ENCODE peak calls at places on chromosomes 13 and 19, in nine cellular contexts. One of them, this sample, is unnamed.

GRCh38 chr19:49570997-49571676 is 9.2 kb downstream of the NOSIP start:
- DNase-seq in WTC11: no peak
- DNase-seq in AG09319: no peak
- DNase-seq in esophagus muscularis mucosa: no peak
- DNase-seq in H9: peak; percentile 67
- DNase-seq in ovary: no peak
- DNase-seq in kidney epithelial cell: no peak
- DNase-seq in RWPE1: no peak
- DNase-seq in upper lobe of left lung: no peak
- DNase-seq in this sample: no peak

GRCh38 chr19:15251010-15251748 is 18.9 kb upstream of the EPHX3 start:
- DNase-seq in H9: no peak
- DNase-seq in ovary: peak; percentile 50
- DNase-seq in WTC11: no peak
- DNase-seq in upper lobe of left lung: no peak
- DNase-seq in kidney epithelial cell: no peak
- DNase-seq in esophagus muscularis mucosa: no peak
- DNase-seq in AG09319: no peak
- DNase-seq in RWPE1: peak; percentile 43
- DNase-seq in this sample: no peak

GRCh38 chr13:46552888-46553520 is at the start of gene LRCH1:
- DNase-seq in upper lobe of left lung: peak; percentile 92
- DNase-seq in WTC11: peak; percentile 82
- DNase-seq in AG09319: peak; percentile 70
- DNase-seq in RWPE1: peak; percentile 87
- DNase-seq in kidney epithelial cell: no peak
- DNase-seq in H9: peak; percentile 88
- DNase-seq in esophagus muscularis mucosa: peak; percentile 97
- DNase-seq in ovary: peak; percentile 87
- DNase-seq in this sample: peak; percentile 80

GRCh38 chr13:23915308-23915707 is 18.0 kb upstream of the C1QTNF9B start:
- DNase-seq in RWPE1: no peak
- DNase-seq in esophagus muscularis mucosa: no peak
- DNase-seq in upper lobe of left lung: no peak
- DNase-seq in kidney epithelial cell: no peak
- DNase-seq in AG09319: no peak
- DNase-seq in WTC11: no peak
- DNase-seq in ovary: no peak
- DNase-seq in H9: no peak
- DNase-seq in this sample: no peak

GRCh38 chr13:68124437-68125086 is 894.4 kb upstream of the PCDH9 start:
- DNase-seq in esophagus muscularis mucosa: no peak
- DNase-seq in H9: no peak
- DNase-seq in kidney epithelial cell: no peak
- DNase-seq in AG09319: no peak
- DNase-seq in WTC11: no peak
- DNase-seq in upper lobe of left lung: no peak
- DNase-seq in RWPE1: no peak
- DNase-seq in ovary: no peak
- DNase-seq in this sample: no peak

GRCh38 chr19:15358918-15359317 is 20.7 kb downstream of the AKAP8 start:
- DNase-seq in upper lobe of left lung: no peak
- DNase-seq in H9: no peak
- DNase-seq in kidney epithelial cell: no peak
- DNase-seq in esophagus muscularis mucosa: no peak
- DNase-seq in AG09319: no peak
- DNase-seq in WTC11: no peak
- DNase-seq in RWPE1: no peak
- DNase-seq in ovary: no peak
- DNase-seq in this sample: no peak

GRCh38 chr19:756232-756631 is 5.3 kb downstream of the MISP start:
- DNase-seq in kidney epithelial cell: no peak
- DNase-seq in RWPE1: peak; percentile 74
- DNase-seq in ovary: no peak
- DNase-seq in WTC11: no peak
- DNase-seq in AG09319: no peak
- DNase-seq in esophagus muscularis mucosa: no peak
- DNase-seq in H9: no peak
- DNase-seq in upper lobe of left lung: no peak
- DNase-seq in this sample: no peak

GRCh38 chr19:46904114-46905060 is 43.6 kb downstream of the ARHGAP35 start:
- DNase-seq in AG09319: no peak
- DNase-seq in WTC11: no peak
- DNase-seq in kidney epithelial cell: no peak
- DNase-seq in esophagus muscularis mucosa: no peak
- DNase-seq in RWPE1: no peak
- DNase-seq in H9: no peak
- DNase-seq in ovary: peak; percentile 41
- DNase-seq in upper lobe of left lung: no peak
- DNase-seq in this sample: no peak

GRCh38 chr19:30783212-30783611 is 411.0 kb downstream of the ZNF536 start:
- DNase-seq in kidney epithelial cell: no peak
- DNase-seq in ovary: no peak
- DNase-seq in RWPE1: no peak
- DNase-seq in WTC11: no peak
- DNase-seq in AG09319: no peak
- DNase-seq in esophagus muscularis mucosa: peak; percentile 68
- DNase-seq in H9: no peak
- DNase-seq in upper lobe of left lung: no peak
- DNase-seq in this sample: no peak

GRCh38 chr13:35881360-35881759 is 249.8 kb downstream of the DCLK1 start:
- DNase-seq in ovary: no peak
- DNase-seq in H9: no peak
- DNase-seq in WTC11: no peak
- DNase-seq in kidney epithelial cell: no peak
- DNase-seq in AG09319: no peak
- DNase-seq in upper lobe of left lung: no peak
- DNase-seq in esophagus muscularis mucosa: no peak
- DNase-seq in RWPE1: no peak
- DNase-seq in this sample: no peak

GRCh38 chr19:38932425-38933179 is 1.9 kb downstream of the MRPS12 start:
- DNase-seq in ovary: peak; percentile 44
- DNase-seq in kidney epithelial cell: peak; percentile 7
- DNase-seq in WTC11: peak; percentile 44
- DNase-seq in esophagus muscularis mucosa: no peak
- DNase-seq in H9: peak; percentile 54
- DNase-seq in RWPE1: no peak
- DNase-seq in AG09319: no peak
- DNase-seq in upper lobe of left lung: no peak
- DNase-seq in this sample: peak; percentile 46

GRCh38 chr19:40744554-40745401 is 5.5 kb downstream of the ACTMAP start:
- DNase-seq in esophagus muscularis mucosa: no peak
- DNase-seq in kidney epithelial cell: no peak
- DNase-seq in ovary: no peak
- DNase-seq in H9: peak; percentile 78
- DNase-seq in upper lobe of left lung: peak; percentile 82
- DNase-seq in AG09319: no peak
- DNase-seq in RWPE1: no peak
- DNase-seq in WTC11: peak; percentile 54
- DNase-seq in this sample: no peak

GRCh38 chr19:40747536-40747935 is 2.7 kb downstream of the ACTMAP start:
- DNase-seq in RWPE1: no peak
- DNase-seq in H9: no peak
- DNase-seq in AG09319: no peak
- DNase-seq in WTC11: no peak
- DNase-seq in ovary: no peak
- DNase-seq in kidney epithelial cell: no peak
- DNase-seq in esophagus muscularis mucosa: no peak
- DNase-seq in upper lobe of left lung: no peak
- DNase-seq in this sample: no peak

GRCh38 chr19:40743926-40744325 is 6.4 kb downstream of the ACTMAP start:
- DNase-seq in esophagus muscularis mucosa: no peak
- DNase-seq in ovary: no peak
- DNase-seq in WTC11: no peak
- DNase-seq in upper lobe of left lung: no peak
- DNase-seq in AG09319: no peak
- DNase-seq in RWPE1: no peak
- DNase-seq in kidney epithelial cell: no peak
- DNase-seq in H9: no peak
- DNase-seq in this sample: no peak

GRCh38 chr19:40742477-40742876 is 7.8 kb downstream of the ACTMAP start:
- DNase-seq in H9: no peak
- DNase-seq in upper lobe of left lung: no peak
- DNase-seq in AG09319: no peak
- DNase-seq in RWPE1: no peak
- DNase-seq in kidney epithelial cell: no peak
- DNase-seq in WTC11: no peak
- DNase-seq in esophagus muscularis mucosa: no peak
- DNase-seq in ovary: no peak
- DNase-seq in this sample: no peak

DNA sequence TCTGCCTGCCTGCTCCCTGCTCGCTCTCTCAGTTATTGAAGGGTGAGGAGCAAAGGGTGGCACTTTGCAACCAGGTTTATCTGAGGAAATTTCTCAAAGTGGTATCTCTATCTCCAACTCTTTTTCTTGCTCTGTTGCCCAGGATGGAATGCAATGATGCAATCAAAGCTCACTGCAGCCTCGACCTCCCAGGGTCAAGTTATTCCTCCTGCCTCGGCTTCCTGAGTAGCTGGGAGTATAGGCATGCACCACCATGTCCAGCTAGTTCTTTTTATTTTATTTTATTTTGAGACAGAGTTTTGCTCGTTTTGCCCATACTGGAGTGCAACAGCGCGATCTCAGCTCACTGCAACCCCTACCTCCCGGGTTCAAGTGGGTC is 4.9 kb downstream of the ACTMAP start:
- DNase-seq in esophagus muscularis mucosa: no peak
- DNase-seq in H9: no peak
- DNase-seq in ovary: no peak
- DNase-seq in RWPE1: no peak
- DNase-seq in kidney epithelial cell: peak; percentile 32
- DNase-seq in upper lobe of left lung: no peak
- DNase-seq in AG09319: no peak
- DNase-seq in WTC11: no peak
- DNase-seq in this sample: no peak
- TF ChIP-seq CTCF in esophagus muscularis mucosa: no peak
- TF ChIP-seq CTCF in H9: no peak
- TF ChIP-seq CTCF in ovary: no peak
- TF ChIP-seq CTCF in RWPE1: no peak
- TF ChIP-seq CTCF in kidney epithelial cell: no peak
- TF ChIP-seq CTCF in upper lobe of left lung: no peak
- TF ChIP-seq CTCF in AG09319: no peak
- TF ChIP-seq CTCF in WTC11: no peak
- TF ChIP-seq CTCF in this sample: no peak

DNA sequence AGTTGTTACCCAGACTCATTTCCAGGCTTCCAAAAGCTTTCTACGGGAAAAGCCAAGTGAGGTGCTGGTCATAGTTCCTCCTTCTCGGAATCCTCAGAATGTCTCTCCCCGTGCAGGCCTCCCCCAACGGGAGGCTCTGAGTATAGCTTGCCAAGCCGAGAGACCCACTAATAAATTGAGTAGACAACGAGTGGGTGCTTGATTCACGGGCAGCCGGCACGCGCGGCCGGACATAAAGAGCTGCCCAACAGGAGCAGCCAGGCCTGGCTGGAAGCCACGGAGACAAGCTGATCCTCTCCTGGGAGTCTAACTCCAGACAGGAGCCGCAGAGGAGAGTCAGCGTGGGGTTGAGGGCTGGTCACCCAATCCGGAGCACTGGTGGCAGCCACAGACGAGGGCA is 43.4 kb upstream of the MEDAG start:
- DNase-seq in ovary: peak; percentile 73
- DNase-seq in RWPE1: no peak
- DNase-seq in kidney epithelial cell: no peak
- DNase-seq in upper lobe of left lung: peak; percentile 36
- DNase-seq in WTC11: peak; percentile 22
- DNase-seq in H9: no peak
- DNase-seq in AG09319: no peak
- DNase-seq in esophagus muscularis mucosa: no peak
- DNase-seq in this sample: no peak
- TF ChIP-seq CTCF in ovary: no peak
- TF ChIP-seq CTCF in RWPE1: no peak
- TF ChIP-seq CTCF in kidney epithelial cell: no peak
- TF ChIP-seq CTCF in upper lobe of left lung: no peak
- TF ChIP-seq CTCF in WTC11: no peak
- TF ChIP-seq CTCF in H9: peak; percentile 26
- TF ChIP-seq CTCF in AG09319: no peak
- TF ChIP-seq CTCF in esophagus muscularis mucosa: no peak
- TF ChIP-seq CTCF in this sample: no peak

DNA sequence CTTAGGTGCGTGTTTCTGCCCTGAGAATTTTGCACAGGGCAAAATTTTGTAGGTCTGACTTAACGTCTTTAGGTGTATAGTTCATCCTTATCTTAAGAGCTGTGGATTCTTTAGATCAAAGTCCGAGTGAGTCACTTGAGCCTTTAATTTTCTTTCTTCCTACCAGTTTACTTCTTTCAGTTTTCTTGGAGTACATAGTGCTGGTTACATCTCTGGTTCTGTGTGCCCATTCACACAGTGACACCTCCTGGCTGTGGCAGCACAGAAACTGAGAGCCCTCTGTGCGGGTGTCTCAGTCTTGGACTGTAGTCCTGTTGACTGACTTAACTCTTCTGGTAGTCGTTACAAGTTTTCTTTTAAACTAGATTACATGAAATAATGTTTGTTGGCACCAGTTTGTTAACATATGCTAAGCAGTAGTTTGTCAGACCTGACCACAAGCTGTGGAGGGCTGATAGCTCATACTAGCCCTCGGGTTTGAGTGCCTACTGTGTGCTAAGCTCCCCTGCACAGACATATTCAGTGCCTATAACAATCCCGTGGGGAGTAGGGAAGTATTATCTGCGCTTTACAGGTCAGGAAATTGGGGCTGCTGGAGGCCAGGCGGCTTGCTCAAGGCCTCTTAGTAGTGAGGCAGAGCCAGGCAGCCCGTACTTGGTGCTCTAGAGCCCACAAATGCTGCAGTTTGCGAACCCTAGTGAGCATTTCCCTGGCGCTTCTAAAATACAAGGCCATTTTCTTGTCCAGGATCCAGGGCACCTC is 1.6 kb downstream of the GATAD2A start:
- DNase-seq in ovary: no peak
- DNase-seq in RWPE1: no peak
- DNase-seq in upper lobe of left lung: peak; percentile 74
- DNase-seq in esophagus muscularis mucosa: no peak
- DNase-seq in WTC11: no peak
- DNase-seq in kidney epithelial cell: no peak
- DNase-seq in H9: no peak
- DNase-seq in AG09319: no peak
- DNase-seq in this sample: peak; percentile 34
- TF ChIP-seq CTCF in ovary: no peak
- TF ChIP-seq CTCF in RWPE1: peak; percentile 70
- TF ChIP-seq CTCF in upper lobe of left lung: no peak
- TF ChIP-seq CTCF in esophagus muscularis mucosa: peak; percentile 31
- TF ChIP-seq CTCF in WTC11: no peak
- TF ChIP-seq CTCF in kidney epithelial cell: peak; percentile 37
- TF ChIP-seq CTCF in H9: no peak
- TF ChIP-seq CTCF in AG09319: peak; percentile 38
- TF ChIP-seq CTCF in this sample: no peak

GRCh38 chr19:16970821-16971220 is 55.8 kb downstream of the CPAMD8 start:
- DNase-seq in H9: no peak
- DNase-seq in ovary: no peak
- DNase-seq in RWPE1: no peak
- DNase-seq in AG09319: no peak
- DNase-seq in esophagus muscularis mucosa: no peak
- DNase-seq in kidney epithelial cell: no peak
- DNase-seq in upper lobe of left lung: no peak
- DNase-seq in WTC11: no peak
- DNase-seq in this sample: no peak

DNA sequence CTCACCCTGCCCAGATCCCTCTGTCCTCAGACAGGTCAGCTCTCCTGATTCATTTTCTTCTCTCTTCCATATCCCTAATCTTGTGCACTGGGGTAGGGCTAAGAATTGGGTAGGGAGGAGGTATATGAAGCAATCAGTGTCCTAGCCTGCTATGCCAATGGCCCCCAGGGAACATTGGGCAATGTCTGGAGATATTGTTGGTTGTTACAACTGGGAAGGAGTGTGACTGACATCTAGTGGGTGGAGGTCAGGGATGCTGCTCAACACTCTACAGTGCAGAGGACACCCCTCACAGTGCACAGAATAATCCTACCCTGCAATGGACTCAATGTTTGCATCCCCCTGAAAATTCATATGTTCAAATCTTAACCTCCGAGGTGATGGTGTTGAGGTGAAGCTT is 57.5 kb downstream of the CPAMD8 start:
- DNase-seq in ovary: no peak
- DNase-seq in H9: no peak
- DNase-seq in AG09319: no peak
- DNase-seq in esophagus muscularis mucosa: no peak
- DNase-seq in RWPE1: peak; percentile 37
- DNase-seq in WTC11: no peak
- DNase-seq in kidney epithelial cell: no peak
- DNase-seq in upper lobe of left lung: peak; percentile 40
- DNase-seq in this sample: peak; percentile 7
- TF ChIP-seq CTCF in ovary: no peak
- TF ChIP-seq CTCF in H9: peak; percentile 51
- TF ChIP-seq CTCF in AG09319: no peak
- TF ChIP-seq CTCF in esophagus muscularis mucosa: no peak
- TF ChIP-seq CTCF in RWPE1: no peak
- TF ChIP-seq CTCF in WTC11: no peak
- TF ChIP-seq CTCF in kidney epithelial cell: no peak
- TF ChIP-seq CTCF in upper lobe of left lung: peak; percentile 39
- TF ChIP-seq CTCF in this sample: no peak

This sample was measured in Calu3.